ENCODE peak calls at places on chromosomes 16 and 17, in ten cellular contexts. One of them, this sample, is unnamed.

GRCh38 chr16:85199069-85199725 is 86.9 kb upstream of the CIBAR2 start:
- DNase-seq in CD8-positive, alpha-beta T cell: no peak
- DNase-seq in PC-9: peak; percentile 32
- DNase-seq in IMR-90: no peak
- DNase-seq in uterus: no peak
- DNase-seq in prostate gland: no peak
- DNase-seq in brain microvascular endothelial cell: no peak
- DNase-seq in left ventricle myocardium inferior: no peak
- DNase-seq in left lung: peak; percentile 34
- DNase-seq in psoas muscle: no peak
- DNase-seq in this sample: no peak

GRCh38 chr17:1022278-1023024 is 25.5 kb downstream of the TIMM22 start:
- DNase-seq in psoas muscle: no peak
- DNase-seq in left lung: peak; percentile 81
- DNase-seq in PC-9: no peak
- DNase-seq in left ventricle myocardium inferior: peak; percentile 66
- DNase-seq in IMR-90: no peak
- DNase-seq in uterus: peak; percentile 40
- DNase-seq in CD8-positive, alpha-beta T cell: no peak
- DNase-seq in brain microvascular endothelial cell: no peak
- DNase-seq in prostate gland: no peak
- DNase-seq in this sample: no peak

GRCh38 chr16:1058216-1058615 is 14.3 kb upstream of the SSTR5 start:
- DNase-seq in left ventricle myocardium inferior: no peak
- DNase-seq in brain microvascular endothelial cell: no peak
- DNase-seq in uterus: no peak
- DNase-seq in CD8-positive, alpha-beta T cell: no peak
- DNase-seq in left lung: no peak
- DNase-seq in prostate gland: no peak
- DNase-seq in IMR-90: no peak
- DNase-seq in psoas muscle: no peak
- DNase-seq in PC-9: no peak
- DNase-seq in this sample: no peak

GRCh38 chr17:46053911-46054534 is 55.0 kb downstream of the STH start:
- DNase-seq in IMR-90: peak; percentile 47
- DNase-seq in psoas muscle: no peak
- DNase-seq in prostate gland: no peak
- DNase-seq in left ventricle myocardium inferior: no peak
- DNase-seq in uterus: no peak
- DNase-seq in left lung: no peak
- DNase-seq in CD8-positive, alpha-beta T cell: no peak
- DNase-seq in PC-9: no peak
- DNase-seq in brain microvascular endothelial cell: peak; percentile 49
- DNase-seq in this sample: no peak

GRCh38 chr16:11498683-11499082 is 88.0 kb downstream of the LITAF start:
- DNase-seq in uterus: no peak
- DNase-seq in prostate gland: no peak
- DNase-seq in brain microvascular endothelial cell: no peak
- DNase-seq in IMR-90: no peak
- DNase-seq in CD8-positive, alpha-beta T cell: no peak
- DNase-seq in PC-9: no peak
- DNase-seq in left ventricle myocardium inferior: no peak
- DNase-seq in psoas muscle: no peak
- DNase-seq in left lung: no peak
- DNase-seq in this sample: no peak

GRCh38 chr17:77804796-77805426 is 153.6 kb upstream of the TNRC6C start:
- DNase-seq in left ventricle myocardium inferior: no peak
- DNase-seq in psoas muscle: no peak
- DNase-seq in brain microvascular endothelial cell: no peak
- DNase-seq in prostate gland: no peak
- DNase-seq in CD8-positive, alpha-beta T cell: no peak
- DNase-seq in uterus: no peak
- DNase-seq in IMR-90: no peak
- DNase-seq in PC-9: no peak
- DNase-seq in left lung: no peak
- DNase-seq in this sample: no peak

GRCh38 chr17:15290186-15290536 is 25.0 kb upstream of the PMP22 start:
- DNase-seq in prostate gland: no peak
- DNase-seq in left lung: no peak
- DNase-seq in IMR-90: no peak
- DNase-seq in CD8-positive, alpha-beta T cell: no peak
- DNase-seq in uterus: no peak
- DNase-seq in brain microvascular endothelial cell: no peak
- DNase-seq in psoas muscle: no peak
- DNase-seq in left ventricle myocardium inferior: no peak
- DNase-seq in PC-9: no peak
- DNase-seq in this sample: no peak

GRCh38 chr17:17445925-17446665 is 30.7 kb upstream of the MED9 start:
- DNase-seq in brain microvascular endothelial cell: peak; percentile 92
- DNase-seq in left lung: no peak
- DNase-seq in PC-9: peak; percentile 86
- DNase-seq in CD8-positive, alpha-beta T cell: no peak
- DNase-seq in prostate gland: peak; percentile 76
- DNase-seq in uterus: no peak
- DNase-seq in psoas muscle: no peak
- DNase-seq in left ventricle myocardium inferior: no peak
- DNase-seq in IMR-90: peak; percentile 96
- DNase-seq in this sample: no peak

GRCh38 chr17:44005865-44006580 is 1.6 kb downstream of the NAGS start:
- DNase-seq in CD8-positive, alpha-beta T cell: no peak
- DNase-seq in psoas muscle: peak; percentile 42
- DNase-seq in IMR-90: no peak
- DNase-seq in PC-9: peak; percentile 53
- DNase-seq in brain microvascular endothelial cell: no peak
- DNase-seq in prostate gland: no peak
- DNase-seq in left lung: peak; percentile 88
- DNase-seq in left ventricle myocardium inferior: no peak
- DNase-seq in uterus: no peak
- DNase-seq in this sample: no peak

GRCh38 chr16:23148513-23149266 is 562 bp downstream of the USP31 start:
- DNase-seq in CD8-positive, alpha-beta T cell: peak; percentile 12
- DNase-seq in left ventricle myocardium inferior: peak; percentile 83
- DNase-seq in psoas muscle: peak; percentile 84
- DNase-seq in brain microvascular endothelial cell: no peak
- DNase-seq in left lung: peak; percentile 89
- DNase-seq in uterus: peak; percentile 76
- DNase-seq in prostate gland: peak; percentile 66
- DNase-seq in IMR-90: peak; percentile 22
- DNase-seq in PC-9: peak; percentile 67
- DNase-seq in this sample: peak; percentile 78

GRCh38 chr16:27237229-27238015 is 31.1 kb downstream of the NSMCE1 start:
- DNase-seq in left ventricle myocardium inferior: no peak
- DNase-seq in uterus: peak; percentile 13
- DNase-seq in prostate gland: no peak
- DNase-seq in CD8-positive, alpha-beta T cell: no peak
- DNase-seq in psoas muscle: no peak
- DNase-seq in left lung: no peak
- DNase-seq in brain microvascular endothelial cell: peak; percentile 46
- DNase-seq in PC-9: no peak
- DNase-seq in IMR-90: no peak
- DNase-seq in this sample: no peak
- H3K36me3 ChIP-seq in left ventricle myocardium inferior: peaks cover 17% of the 10 kb centered on the region
- H3K36me3 ChIP-seq in uterus: no peaks in the 10 kb centered on the region
- H3K36me3 ChIP-seq in prostate gland: no peaks in the 10 kb centered on the region
- H3K36me3 ChIP-seq in CD8-positive, alpha-beta T cell: no peaks in the 10 kb centered on the region
- H3K36me3 ChIP-seq in psoas muscle: peaks cover 16% of the 10 kb centered on the region
- H3K36me3 ChIP-seq in left lung: peaks cover 18% of the 10 kb centered on the region
- H3K36me3 ChIP-seq in brain microvascular endothelial cell: no peaks in the 10 kb centered on the region
- H3K36me3 ChIP-seq in PC-9: peaks cover 10% of the 10 kb centered on the region
- H3K36me3 ChIP-seq in IMR-90: peaks cover 4% of the 10 kb centered on the region
- H3K36me3 ChIP-seq in this sample: no peaks in the 10 kb centered on the region

GRCh38 chr16:81212830-81213465 is 25.5 kb upstream of the BCO1 start:
- DNase-seq in psoas muscle: no peak
- DNase-seq in left lung: no peak
- DNase-seq in uterus: no peak
- DNase-seq in left ventricle myocardium inferior: no peak
- DNase-seq in IMR-90: no peak
- DNase-seq in CD8-positive, alpha-beta T cell: no peak
- DNase-seq in prostate gland: no peak
- DNase-seq in brain microvascular endothelial cell: no peak
- DNase-seq in PC-9: no peak
- DNase-seq in this sample: no peak
- TF ChIP-seq CTCF in psoas muscle: no peak
- TF ChIP-seq CTCF in left lung: no peak
- TF ChIP-seq CTCF in uterus: no peak
- TF ChIP-seq CTCF in left ventricle myocardium inferior: no peak
- TF ChIP-seq CTCF in IMR-90: no peak
- TF ChIP-seq CTCF in CD8-positive, alpha-beta T cell: no peak
- TF ChIP-seq CTCF in prostate gland: no peak
- TF ChIP-seq CTCF in brain microvascular endothelial cell: no peak
- TF ChIP-seq CTCF in PC-9: no peak
- TF ChIP-seq CTCF in this sample: no peak

GRCh38 chr17:7580631-7581554 is 1.5 kb downstream of the CD68 start:
- DNase-seq in brain microvascular endothelial cell: no peak
- DNase-seq in IMR-90: no peak
- DNase-seq in prostate gland: no peak
- DNase-seq in psoas muscle: no peak
- DNase-seq in left lung: no peak
- DNase-seq in uterus: no peak
- DNase-seq in CD8-positive, alpha-beta T cell: no peak
- DNase-seq in left ventricle myocardium inferior: no peak
- DNase-seq in PC-9: no peak
- DNase-seq in this sample: no peak

GRCh38 chr17:7576432-7576937 is 3.0 kb upstream of the CD68 start:
- DNase-seq in CD8-positive, alpha-beta T cell: no peak
- DNase-seq in uterus: no peak
- DNase-seq in left ventricle myocardium inferior: no peak
- DNase-seq in left lung: no peak
- DNase-seq in brain microvascular endothelial cell: no peak
- DNase-seq in PC-9: no peak
- DNase-seq in IMR-90: no peak
- DNase-seq in prostate gland: no peak
- DNase-seq in psoas muscle: no peak
- DNase-seq in this sample: no peak

GRCh38 chr17:7577327-7578199 is 1.9 kb upstream of the CD68 start:
- DNase-seq in left lung: no peak
- DNase-seq in PC-9: no peak
- DNase-seq in prostate gland: no peak
- DNase-seq in uterus: no peak
- DNase-seq in brain microvascular endothelial cell: no peak
- DNase-seq in IMR-90: no peak
- DNase-seq in left ventricle myocardium inferior: no peak
- DNase-seq in psoas muscle: no peak
- DNase-seq in CD8-positive, alpha-beta T cell: no peak
- DNase-seq in this sample: no peak

GRCh38 chr17:7579839-7580630 is 597 bp downstream of the CD68 start:
- DNase-seq in CD8-positive, alpha-beta T cell: no peak
- DNase-seq in PC-9: no peak
- DNase-seq in uterus: no peak
- DNase-seq in left ventricle myocardium inferior: no peak
- DNase-seq in psoas muscle: no peak
- DNase-seq in IMR-90: no peak
- DNase-seq in left lung: no peak
- DNase-seq in brain microvascular endothelial cell: no peak
- DNase-seq in prostate gland: no peak
- DNase-seq in this sample: no peak

DNA sequence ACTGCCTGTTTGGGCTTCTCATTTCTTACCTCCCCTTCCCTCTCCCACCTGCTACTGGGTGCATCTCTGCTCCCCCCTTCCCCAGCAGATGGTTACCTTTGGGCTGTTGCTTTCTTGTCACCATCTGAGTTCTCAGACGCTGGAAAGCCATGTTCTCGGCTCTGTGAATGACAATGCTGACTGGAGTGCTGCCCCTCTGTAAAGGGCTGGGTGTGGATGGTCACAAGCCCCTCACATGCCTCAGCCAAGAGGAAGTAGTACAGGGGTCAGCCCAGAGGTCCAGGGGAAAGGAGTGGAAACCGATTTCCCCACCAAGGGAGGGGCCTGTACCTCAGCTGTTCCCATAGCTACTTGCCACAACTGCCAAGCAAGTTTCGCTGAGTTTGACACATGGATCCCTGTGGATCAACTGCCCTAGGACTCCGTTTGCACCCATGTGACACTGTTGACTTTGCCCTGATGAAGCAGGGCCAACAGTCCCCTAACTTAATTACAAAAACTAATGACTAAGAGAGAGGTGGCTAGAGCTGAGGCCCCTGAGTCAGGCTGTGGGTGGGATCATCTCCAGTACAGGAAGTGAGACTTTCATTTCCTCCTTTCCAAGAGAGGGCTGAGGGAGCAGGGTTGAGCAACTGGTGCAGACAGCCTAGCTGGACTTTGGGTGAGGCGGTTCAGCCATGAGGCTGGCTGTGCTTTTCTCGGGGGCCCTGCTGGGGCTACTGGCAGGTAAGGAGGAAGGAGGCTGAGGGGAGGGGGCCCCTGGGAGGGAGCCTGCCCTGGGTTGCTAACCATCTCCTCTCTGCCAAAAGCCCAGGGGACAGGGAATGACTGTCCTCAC is at the start of gene CD68:
- DNase-seq in psoas muscle: peak; percentile 79
- DNase-seq in uterus: peak; percentile 54
- DNase-seq in IMR-90: peak; percentile 91
- DNase-seq in brain microvascular endothelial cell: peak; percentile 79
- DNase-seq in left lung: no peak
- DNase-seq in prostate gland: no peak
- DNase-seq in CD8-positive, alpha-beta T cell: no peak
- DNase-seq in PC-9: peak; percentile 84
- DNase-seq in left ventricle myocardium inferior: peak; percentile 54
- DNase-seq in this sample: peak; percentile 86
- H3K36me3 ChIP-seq in psoas muscle: peaks cover 47% of the 10 kb centered on the region
- H3K36me3 ChIP-seq in uterus: no peaks in the 10 kb centered on the region
- H3K36me3 ChIP-seq in IMR-90: peaks cover 50% of the 10 kb centered on the region
- H3K36me3 ChIP-seq in brain microvascular endothelial cell: peaks cover 49% of the 10 kb centered on the region
- H3K36me3 ChIP-seq in left lung: peaks cover 67% of the 10 kb centered on the region
- H3K36me3 ChIP-seq in prostate gland: peaks cover 42% of the 10 kb centered on the region
- H3K36me3 ChIP-seq in CD8-positive, alpha-beta T cell: peaks cover 46% of the 10 kb centered on the region
- H3K36me3 ChIP-seq in PC-9: peaks cover 31% of the 10 kb centered on the region
- H3K36me3 ChIP-seq in left ventricle myocardium inferior: peaks cover 50% of the 10 kb centered on the region
- H3K36me3 ChIP-seq in this sample: peaks cover 49% of the 10 kb centered on the region

DNA sequence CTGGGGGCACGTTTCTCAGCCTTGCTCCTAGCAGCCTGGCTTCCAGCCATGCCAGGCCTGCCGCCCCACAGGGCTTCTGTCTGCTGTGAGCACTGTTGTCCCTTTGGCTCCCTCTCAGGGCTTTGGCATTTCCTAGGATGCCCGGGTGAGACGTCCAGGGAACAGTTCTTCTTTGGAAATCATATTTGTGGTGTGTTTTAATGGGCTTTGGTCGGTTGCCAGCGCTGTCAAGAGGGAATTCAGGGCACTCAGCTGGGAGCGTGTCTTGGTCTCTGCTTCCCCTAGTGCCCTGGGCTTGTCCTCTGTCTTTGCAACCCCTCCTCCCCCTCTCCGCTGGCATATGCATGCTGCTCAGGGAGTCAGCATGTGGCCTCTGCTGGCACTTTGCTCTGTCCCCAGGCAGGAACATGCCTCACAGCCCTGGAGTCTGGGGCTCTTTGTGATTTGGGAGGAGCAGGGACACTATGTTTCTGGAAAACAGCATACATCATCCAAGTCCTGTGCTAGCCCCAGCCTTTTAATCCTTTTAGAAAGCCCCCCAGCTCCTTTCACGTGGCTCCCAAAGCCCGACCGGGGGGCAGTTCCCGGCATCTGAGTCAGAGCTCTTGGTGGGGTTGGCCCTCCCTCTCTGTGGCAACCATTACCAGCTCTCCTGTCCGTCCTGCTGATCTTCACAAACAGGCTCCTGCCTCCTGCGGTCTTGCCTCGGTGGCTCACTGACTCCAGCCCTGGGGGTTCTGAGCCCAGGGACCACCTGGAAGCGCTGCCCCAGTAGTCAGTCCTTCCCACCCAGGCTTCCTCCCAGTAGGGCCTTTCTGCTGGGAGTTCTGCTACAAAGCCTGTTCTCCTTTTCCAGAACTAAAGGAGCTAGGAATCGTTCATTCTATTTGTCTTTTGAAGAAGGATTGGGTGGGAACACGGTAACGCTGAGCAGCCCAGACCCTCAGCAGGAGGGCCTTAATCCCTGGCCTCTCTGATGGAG is 26.7 kb downstream of the SAP30BP start:
- DNase-seq in IMR-90: peak; percentile 56
- DNase-seq in left lung: no peak
- DNase-seq in CD8-positive, alpha-beta T cell: no peak
- DNase-seq in prostate gland: peak; percentile 97
- DNase-seq in brain microvascular endothelial cell: no peak
- DNase-seq in psoas muscle: peak; percentile 78
- DNase-seq in uterus: peak; percentile 41
- DNase-seq in PC-9: no peak
- DNase-seq in left ventricle myocardium inferior: peak; percentile 82
- DNase-seq in this sample: peak; percentile 25
- TF ChIP-seq CTCF in IMR-90: peak; percentile 15
- TF ChIP-seq CTCF in left lung: no peak
- TF ChIP-seq CTCF in CD8-positive, alpha-beta T cell: no peak
- TF ChIP-seq CTCF in prostate gland: peak; percentile 26
- TF ChIP-seq CTCF in brain microvascular endothelial cell: peak; percentile 31
- TF ChIP-seq CTCF in psoas muscle: peak; percentile 15
- TF ChIP-seq CTCF in uterus: no peak
- TF ChIP-seq CTCF in PC-9: no peak
- TF ChIP-seq CTCF in left ventricle myocardium inferior: no peak
- TF ChIP-seq CTCF in this sample: no peak